ENCODE peak calls at places on chromosomes 6 and 20, in six cellular contexts. One of them, this sample, is unnamed.

GRCh38 chr6:113049190-113049589 is 702.1 kb downstream of the RFPL4B start:
- DNase-seq in retinal pigment epithelial cell: no peak
- DNase-seq in IMR-90: peak
- DNase-seq in A673: no peak
- DNase-seq in astrocyte of the cerebellum: no peak
- DNase-seq in CD8-positive, alpha-beta T cell: no peak
- DNase-seq in this sample: no peak

GRCh38 chr6:6494677-6495076 is 93.8 kb upstream of the LY86 start:
- DNase-seq in astrocyte of the cerebellum: no peak
- DNase-seq in IMR-90: no peak
- DNase-seq in retinal pigment epithelial cell: no peak
- DNase-seq in A673: peak
- DNase-seq in CD8-positive, alpha-beta T cell: no peak
- DNase-seq in this sample: no peak

GRCh38 chr6:56021943-56022342 is 146.6 kb upstream of the BMP5 start:
- DNase-seq in retinal pigment epithelial cell: no peak
- DNase-seq in IMR-90: no peak
- DNase-seq in astrocyte of the cerebellum: peak
- DNase-seq in CD8-positive, alpha-beta T cell: no peak
- DNase-seq in A673: peak
- DNase-seq in this sample: no peak

GRCh38 chr20:57385940-57386339 is 5.3 kb upstream of the RBM38 start:
- DNase-seq in IMR-90: no peak
- DNase-seq in A673: no peak
- DNase-seq in retinal pigment epithelial cell: no peak
- DNase-seq in CD8-positive, alpha-beta T cell: no peak
- DNase-seq in astrocyte of the cerebellum: no peak
- DNase-seq in this sample: no peak

GRCh38 chr20:38453941-38454340 is 18.7 kb upstream of the RALGAPB start:
- DNase-seq in CD8-positive, alpha-beta T cell: no peak
- DNase-seq in IMR-90: no peak
- DNase-seq in A673: no peak
- DNase-seq in retinal pigment epithelial cell: no peak
- DNase-seq in astrocyte of the cerebellum: no peak
- DNase-seq in this sample: no peak

GRCh38 chr6:137630666-137631065 is 136.5 kb upstream of the OLIG3 start:
- DNase-seq in astrocyte of the cerebellum: no peak
- DNase-seq in CD8-positive, alpha-beta T cell: no peak
- DNase-seq in A673: no peak
- DNase-seq in IMR-90: no peak
- DNase-seq in retinal pigment epithelial cell: no peak
- DNase-seq in this sample: no peak

GRCh38 chr20:60976913-60977312 is 275.1 kb upstream of the CDH4 start:
- DNase-seq in CD8-positive, alpha-beta T cell: no peak
- DNase-seq in astrocyte of the cerebellum: no peak
- DNase-seq in A673: no peak
- DNase-seq in retinal pigment epithelial cell: no peak
- DNase-seq in IMR-90: no peak
- DNase-seq in this sample: no peak

GRCh38 chr20:36550797-36551299 is 9.5 kb downstream of the MYL9 start:
- DNase-seq in retinal pigment epithelial cell: no peak
- DNase-seq in IMR-90: peak
- DNase-seq in CD8-positive, alpha-beta T cell: no peak
- DNase-seq in A673: no peak
- DNase-seq in astrocyte of the cerebellum: no peak
- DNase-seq in this sample: no peak

GRCh38 chr6:25324076-25324762 is 45.0 kb downstream of the CARMIL1 start:
- DNase-seq in IMR-90: no peak
- DNase-seq in A673: no peak
- DNase-seq in CD8-positive, alpha-beta T cell: no peak
- DNase-seq in astrocyte of the cerebellum: no peak
- DNase-seq in retinal pigment epithelial cell: peak
- DNase-seq in this sample: no peak

GRCh38 chr6:87029711-87030314 is 65.1 kb downstream of the CGA start:
- DNase-seq in astrocyte of the cerebellum: peak
- DNase-seq in retinal pigment epithelial cell: peak
- DNase-seq in CD8-positive, alpha-beta T cell: no peak
- DNase-seq in IMR-90: peak
- DNase-seq in A673: peak
- DNase-seq in this sample: no peak

GRCh38 chr6:125827788-125828313 is 37.1 kb downstream of the NCOA7 start:
- DNase-seq in IMR-90: no peak
- DNase-seq in CD8-positive, alpha-beta T cell: no peak
- DNase-seq in astrocyte of the cerebellum: no peak
- DNase-seq in A673: no peak
- DNase-seq in retinal pigment epithelial cell: no peak
- DNase-seq in this sample: no peak

GRCh38 chr6:15444881-15445280 is 199.0 kb downstream of the JARID2 start:
- DNase-seq in astrocyte of the cerebellum: no peak
- DNase-seq in A673: peak
- DNase-seq in retinal pigment epithelial cell: no peak
- DNase-seq in CD8-positive, alpha-beta T cell: no peak
- DNase-seq in IMR-90: no peak
- DNase-seq in this sample: no peak

GRCh38 chr6:159935065-159935464 is 33.8 kb upstream of the IGF2R start:
- DNase-seq in IMR-90: peak
- DNase-seq in astrocyte of the cerebellum: peak
- DNase-seq in retinal pigment epithelial cell: no peak
- DNase-seq in CD8-positive, alpha-beta T cell: no peak
- DNase-seq in A673: no peak
- DNase-seq in this sample: no peak

GRCh38 chr6:11789754-11790153 is 11.2 kb upstream of the ADTRP start:
- DNase-seq in CD8-positive, alpha-beta T cell: no peak
- DNase-seq in A673: no peak
- DNase-seq in IMR-90: no peak
- DNase-seq in astrocyte of the cerebellum: no peak
- DNase-seq in retinal pigment epithelial cell: no peak
- DNase-seq in this sample: no peak

GRCh38 chr6:34259529-34260069 is 10.8 kb upstream of the SMIM29 start:
- DNase-seq in CD8-positive, alpha-beta T cell: no peak
- DNase-seq in A673: no peak
- DNase-seq in IMR-90: no peak
- DNase-seq in retinal pigment epithelial cell: no peak
- DNase-seq in astrocyte of the cerebellum: no peak
- DNase-seq in this sample: no peak

GRCh38 chr20:36895036-36895435 is 19.1 kb downstream of the TLDC2 start:
- DNase-seq in A673: no peak
- DNase-seq in astrocyte of the cerebellum: no peak
- DNase-seq in retinal pigment epithelial cell: no peak
- DNase-seq in IMR-90: no peak
- DNase-seq in CD8-positive, alpha-beta T cell: no peak
- DNase-seq in this sample: no peak

GRCh38 chr6:149366237-149366921 is 33.7 kb upstream of the SUMO4 start:
- DNase-seq in astrocyte of the cerebellum: no peak
- DNase-seq in retinal pigment epithelial cell: no peak
- DNase-seq in CD8-positive, alpha-beta T cell: no peak
- DNase-seq in A673: no peak
- DNase-seq in IMR-90: no peak
- DNase-seq in this sample: no peak

DNA sequence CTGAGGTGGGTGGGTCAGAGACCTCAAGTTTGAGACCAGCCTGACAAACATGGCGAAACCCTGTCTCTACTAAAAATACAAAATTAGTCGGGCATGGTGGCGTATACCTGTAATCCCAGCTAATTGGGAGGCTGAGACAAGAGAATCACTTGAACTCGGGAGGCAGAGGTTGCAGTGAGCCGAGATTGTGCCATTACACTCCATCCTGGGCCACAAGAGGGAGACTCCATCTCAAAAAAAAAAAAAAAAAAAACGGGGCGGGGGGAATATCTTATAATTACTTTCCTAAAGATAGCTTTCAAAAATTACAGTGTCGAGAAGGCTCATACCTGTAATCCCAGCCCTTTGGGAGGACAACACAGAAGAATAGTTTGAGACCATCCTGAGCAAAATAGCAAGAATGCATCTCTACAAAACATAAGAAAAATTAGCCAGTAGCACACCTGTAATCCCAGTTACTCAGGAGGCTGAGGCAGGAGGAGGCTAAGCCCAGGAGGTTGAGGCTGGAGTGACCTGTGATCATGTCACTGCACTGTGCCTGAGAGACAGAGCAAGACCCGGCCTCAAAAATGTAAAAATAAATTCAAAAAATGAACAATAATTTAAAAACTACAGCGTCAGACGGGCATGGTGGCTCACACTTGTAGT is 25.8 kb downstream of the CBFA2T2 start:
- DNase-seq in astrocyte of the cerebellum: no peak
- DNase-seq in retinal pigment epithelial cell: no peak
- DNase-seq in IMR-90: no peak
- DNase-seq in A673: peak
- DNase-seq in CD8-positive, alpha-beta T cell: no peak
- DNase-seq in this sample: no peak
- TF ChIP-seq CTCF in astrocyte of the cerebellum: peak
- TF ChIP-seq CTCF in retinal pigment epithelial cell: peak
- TF ChIP-seq CTCF in IMR-90: peak
- TF ChIP-seq CTCF in A673: peak
- TF ChIP-seq CTCF in CD8-positive, alpha-beta T cell: peak
- TF ChIP-seq CTCF in this sample: peak

GRCh38 chr6:106802141-106802540 is 172.4 kb downstream of the CD24 start:
- DNase-seq in CD8-positive, alpha-beta T cell: no peak
- DNase-seq in retinal pigment epithelial cell: no peak
- DNase-seq in astrocyte of the cerebellum: no peak
- DNase-seq in A673: no peak
- DNase-seq in IMR-90: no peak
- DNase-seq in this sample: no peak
- TF ChIP-seq CTCF in CD8-positive, alpha-beta T cell: no peak
- TF ChIP-seq CTCF in retinal pigment epithelial cell: no peak
- TF ChIP-seq CTCF in astrocyte of the cerebellum: no peak
- TF ChIP-seq CTCF in A673: no peak
- TF ChIP-seq CTCF in IMR-90: no peak
- TF ChIP-seq CTCF in this sample: no peak

DNA sequence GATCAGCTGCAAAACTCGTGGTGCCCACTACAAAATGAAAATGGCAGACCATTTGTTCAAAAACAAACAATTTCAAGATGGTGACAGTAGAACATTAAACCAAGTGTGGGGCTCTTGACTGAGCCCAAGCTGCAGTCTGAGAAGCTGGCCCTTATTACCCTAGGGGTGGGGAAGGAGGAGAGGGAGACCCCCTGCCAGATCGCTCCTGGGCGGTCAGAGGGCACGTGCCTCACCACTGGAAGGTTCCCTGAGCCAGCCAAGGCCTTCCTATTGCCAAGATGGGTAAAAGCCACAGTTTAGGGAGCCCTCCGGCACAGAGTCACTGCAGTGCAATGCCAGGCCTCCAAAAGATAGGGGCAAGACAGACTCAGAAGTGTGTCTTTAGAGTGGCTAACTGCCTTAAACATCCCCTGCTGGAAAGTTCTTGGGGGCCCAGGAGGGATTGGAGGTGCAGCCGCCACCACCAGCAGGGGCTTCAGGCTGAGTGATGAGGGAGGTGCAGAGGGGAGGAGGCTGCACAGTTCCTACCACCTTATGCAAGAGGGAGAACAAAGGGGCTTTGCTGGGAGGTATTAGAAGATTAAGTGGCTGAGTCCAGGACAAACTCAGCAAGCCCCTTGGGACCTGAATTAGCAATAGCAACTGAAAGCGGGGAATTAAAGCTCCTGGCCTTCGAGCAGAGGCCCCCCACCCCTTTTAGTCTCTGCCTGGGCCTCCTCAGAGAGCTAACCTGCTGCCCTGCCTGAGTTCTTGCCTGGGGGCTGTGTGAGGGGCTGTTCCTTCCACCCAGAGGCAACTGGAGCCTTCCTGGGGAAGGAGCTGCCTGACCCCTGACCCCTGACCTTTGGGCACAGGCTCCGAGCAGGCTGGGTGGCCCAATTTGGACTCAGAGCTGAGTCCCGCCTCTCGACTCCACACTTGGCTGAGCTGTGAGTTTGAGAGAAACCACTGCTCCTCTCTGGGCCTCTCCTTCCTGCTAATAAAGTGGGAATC is 88.4 kb downstream of the VEGFA start:
- DNase-seq in CD8-positive, alpha-beta T cell: no peak
- DNase-seq in astrocyte of the cerebellum: no peak
- DNase-seq in IMR-90: no peak
- DNase-seq in retinal pigment epithelial cell: no peak
- DNase-seq in A673: peak
- DNase-seq in this sample: no peak
- TF ChIP-seq CTCF in CD8-positive, alpha-beta T cell: no peak
- TF ChIP-seq CTCF in astrocyte of the cerebellum: no peak
- TF ChIP-seq CTCF in IMR-90: no peak
- TF ChIP-seq CTCF in retinal pigment epithelial cell: no peak
- TF ChIP-seq CTCF in A673: no peak
- TF ChIP-seq CTCF in this sample: no peak

GRCh38 chr6:129731396-129731795 is 21.4 kb upstream of the ARHGAP18 start:
- DNase-seq in A673: no peak
- DNase-seq in IMR-90: no peak
- DNase-seq in astrocyte of the cerebellum: no peak
- DNase-seq in retinal pigment epithelial cell: no peak
- DNase-seq in CD8-positive, alpha-beta T cell: no peak
- DNase-seq in this sample: no peak

GRCh38 chr6:129732034-129732433 is 22.1 kb upstream of the ARHGAP18 start:
- DNase-seq in CD8-positive, alpha-beta T cell: no peak
- DNase-seq in IMR-90: no peak
- DNase-seq in retinal pigment epithelial cell: no peak
- DNase-seq in A673: no peak
- DNase-seq in astrocyte of the cerebellum: no peak
- DNase-seq in this sample: no peak

GRCh38 chr6:129733290-129733689 is 23.3 kb upstream of the ARHGAP18 start:
- DNase-seq in astrocyte of the cerebellum: no peak
- DNase-seq in retinal pigment epithelial cell: no peak
- DNase-seq in CD8-positive, alpha-beta T cell: no peak
- DNase-seq in A673: no peak
- DNase-seq in IMR-90: no peak
- DNase-seq in this sample: no peak

GRCh38 chr6:129732542-129732941 is 22.6 kb upstream of the ARHGAP18 start:
- DNase-seq in IMR-90: no peak
- DNase-seq in A673: no peak
- DNase-seq in retinal pigment epithelial cell: no peak
- DNase-seq in CD8-positive, alpha-beta T cell: no peak
- DNase-seq in astrocyte of the cerebellum: no peak
- DNase-seq in this sample: no peak

DNA sequence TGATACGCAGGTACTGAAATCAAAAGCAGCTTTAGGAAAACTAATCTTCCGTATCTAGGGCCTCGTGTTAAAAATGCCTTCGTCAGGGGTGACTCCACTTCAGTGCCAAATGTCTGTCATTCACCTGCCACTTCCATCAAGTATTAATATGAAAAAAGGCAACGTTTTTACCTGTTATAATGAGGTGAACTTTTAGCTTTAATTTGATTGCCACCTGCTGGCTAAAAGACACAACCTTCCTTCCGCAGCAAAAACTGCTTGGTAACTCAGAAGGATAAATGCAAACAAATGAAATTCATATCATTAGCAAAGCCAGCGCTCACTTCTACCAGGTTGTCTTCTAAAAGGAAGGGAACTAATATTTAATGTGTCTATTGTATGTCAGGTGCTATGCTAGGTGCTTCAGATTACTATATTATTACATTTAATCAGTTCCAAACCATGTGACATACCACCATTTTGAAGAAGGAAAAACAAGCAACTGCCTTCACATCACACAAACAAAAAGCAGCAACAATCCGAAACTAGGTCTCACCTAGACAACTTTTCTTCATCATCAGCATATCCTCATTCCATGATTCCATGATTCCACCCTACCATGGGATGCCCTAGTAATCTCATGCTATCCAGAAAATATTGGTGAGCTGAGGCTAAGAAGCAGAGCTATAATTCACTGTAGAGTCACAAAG is 20.6 kb upstream of the ARHGAP18 start:
- DNase-seq in A673: peak
- DNase-seq in CD8-positive, alpha-beta T cell: no peak
- DNase-seq in retinal pigment epithelial cell: no peak
- DNase-seq in IMR-90: no peak
- DNase-seq in astrocyte of the cerebellum: no peak
- DNase-seq in this sample: no peak
- TF ChIP-seq CTCF in A673: peak
- TF ChIP-seq CTCF in CD8-positive, alpha-beta T cell: peak
- TF ChIP-seq CTCF in retinal pigment epithelial cell: peak
- TF ChIP-seq CTCF in IMR-90: peak
- TF ChIP-seq CTCF in astrocyte of the cerebellum: peak
- TF ChIP-seq CTCF in this sample: peak

This sample was measured in osteocyte.